ENCODE peak calls at places on chromosomes 5 and 9, in four cellular contexts. L is prostate gland, R is left ventricle myocardium inferior, T is A673. H is an unnamed sample. For H3K4me1 and H3K9me3, the result is how much of the 10 kb centered on the place peaks cover.

GRCh38 chr9:129544766-129545165 is 76.1 kb downstream of the C9orf50 start:
- DNase-seq in L (no peak), R (no peak), T (no peak), H (no peak)

GRCh38 chr9:117411547-117411946 is 3.3 kb downstream of the ASTN2 start:
- DNase-seq in L (peak), R (no peak), T (peak), H (peak)

GRCh38 chr5:91027316-91027937 is 355.7 kb downstream of the ARRDC3 start:
- DNase-seq in L (no peak), R (no peak), T (no peak), H (no peak)

GRCh38 chr9:129558551-129559505 is 62.1 kb downstream of the C9orf50 start:
- DNase-seq in L (no peak), R (no peak), T (no peak), H (peak)

GRCh38 chr9:125683486-125683885 is 23.5 kb downstream of the MAPKAP1 start:
- DNase-seq in L (no peak), R (no peak), T (no peak), H (no peak)

GRCh38 chr5:67115804-67116203 is 80.8 kb downstream of the CD180 start:
- DNase-seq in L (no peak), R (no peak), T (no peak), H (no peak)

GRCh38 chr5:93252165-93252564 is 328.9 kb downstream of the NR2F1-AS1 start:
- DNase-seq in L (no peak), R (no peak), T (no peak), H (no peak)

GRCh38 chr9:127966416-127967150 is 14.2 kb downstream of the EEIG1 start:
- DNase-seq in L (peak), R (peak), T (peak), H (peak)

GRCh38 chr9:81150016-81150625 is 539.2 kb downstream of the TLE1 start:
- DNase-seq in L (no peak), R (no peak), T (no peak), H (no peak)

GRCh38 chr5:140925806-140926205 is 293 bp upstream of the PCDHAC1 start:
- DNase-seq in L (no peak), R (no peak), T (no peak), H (no peak)

DNA sequence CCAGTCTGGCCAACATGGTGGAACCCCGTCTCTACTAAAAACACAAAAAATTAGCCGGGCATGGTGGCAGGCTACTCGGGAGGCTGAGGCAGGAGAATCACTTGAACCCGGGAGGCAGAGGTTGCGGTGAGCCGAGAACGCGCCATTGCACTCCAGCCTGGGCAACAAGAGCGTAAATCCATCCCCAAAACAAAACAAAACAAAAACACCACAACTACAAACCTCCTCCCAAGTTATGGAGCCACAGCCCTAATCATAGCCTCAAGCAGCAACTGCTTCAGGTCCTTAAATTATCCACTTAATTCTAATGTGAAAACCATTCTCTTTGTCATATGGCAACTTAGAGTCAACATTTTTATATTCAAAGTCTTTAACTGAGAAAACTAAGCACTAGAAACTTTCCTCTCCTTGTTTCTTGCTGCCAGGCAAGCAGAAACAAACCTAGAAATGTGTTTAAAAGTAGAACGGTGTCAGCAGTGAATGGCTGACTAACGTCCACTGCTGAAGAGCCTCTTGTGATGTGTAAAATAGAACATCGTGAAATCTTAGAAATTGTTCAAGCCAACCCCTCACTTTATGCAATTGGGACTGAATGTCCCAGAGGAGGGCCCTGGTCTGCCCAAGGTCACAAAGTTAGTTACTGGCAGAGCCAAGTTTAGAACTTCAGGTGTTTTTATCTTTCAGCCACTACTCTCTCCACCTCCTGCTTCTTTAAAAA is 5.7 kb downstream of the TMEM245 start:
- DNase-seq in L (no peak), R (no peak), T (no peak), H (peak)
- H3K4me1 ChIP-seq in L (under half), R (half or more), T (half or more), H (half or more)

GRCh38 chr9:72925126-72925810 is 27.6 kb downstream of the ALDH1A1 start:
- DNase-seq in L (no peak), R (no peak), T (peak), H (peak)
- H3K27ac ChIP-seq in L (no peak), R (no peak), T (no peak), H (no peak)

GRCh38 chr9:137917795-137918194 is 40.2 kb downstream of the CACNA1B start:
- DNase-seq in L (no peak), R (no peak), T (no peak), H (no peak)

GRCh38 chr9:137918331-137919094 is 40.9 kb downstream of the CACNA1B start:
- DNase-seq in L (no peak), R (peak), T (no peak), H (peak)

GRCh38 chr9:137916540-137916939 is 39.0 kb downstream of the CACNA1B start:
- DNase-seq in L (no peak), R (no peak), T (no peak), H (no peak)

GRCh38 chr9:137919095-137919465 is 41.5 kb downstream of the CACNA1B start:
- DNase-seq in L (no peak), R (no peak), T (no peak), H (no peak)

GRCh38 chr9:137917116-137917515 is 39.5 kb downstream of the CACNA1B start:
- DNase-seq in L (no peak), R (no peak), T (no peak), H (no peak)
- H3K9me3 ChIP-seq in L (under half), R (under half), T (under half), H (under half)

GRCh38 chr9:69649566-69650260 is 22.5 kb downstream of the APBA1 start:
- DNase-seq in L (no peak), R (no peak), T (no peak), H (no peak)
- H3K4me1 ChIP-seq in L (under half), R (under half), T (under half), H (under half)

GRCh38 chr9:98970532-98971041 is 26.9 kb downstream of the COL15A1 start:
- DNase-seq in L (no peak), R (no peak), T (no peak), H (no peak)

GRCh38 chr9:98972641-98973545 is 29.2 kb downstream of the COL15A1 start:
- DNase-seq in L (no peak), R (no peak), T (no peak), H (no peak)

GRCh38 chr9:98971915-98972223 is 28.2 kb downstream of the COL15A1 start:
- DNase-seq in L (no peak), R (no peak), T (no peak), H (no peak)

GRCh38 chr9:98973546-98973921 is 29.8 kb downstream of the COL15A1 start:
- DNase-seq in L (no peak), R (peak), T (no peak), H (no peak)

DNA sequence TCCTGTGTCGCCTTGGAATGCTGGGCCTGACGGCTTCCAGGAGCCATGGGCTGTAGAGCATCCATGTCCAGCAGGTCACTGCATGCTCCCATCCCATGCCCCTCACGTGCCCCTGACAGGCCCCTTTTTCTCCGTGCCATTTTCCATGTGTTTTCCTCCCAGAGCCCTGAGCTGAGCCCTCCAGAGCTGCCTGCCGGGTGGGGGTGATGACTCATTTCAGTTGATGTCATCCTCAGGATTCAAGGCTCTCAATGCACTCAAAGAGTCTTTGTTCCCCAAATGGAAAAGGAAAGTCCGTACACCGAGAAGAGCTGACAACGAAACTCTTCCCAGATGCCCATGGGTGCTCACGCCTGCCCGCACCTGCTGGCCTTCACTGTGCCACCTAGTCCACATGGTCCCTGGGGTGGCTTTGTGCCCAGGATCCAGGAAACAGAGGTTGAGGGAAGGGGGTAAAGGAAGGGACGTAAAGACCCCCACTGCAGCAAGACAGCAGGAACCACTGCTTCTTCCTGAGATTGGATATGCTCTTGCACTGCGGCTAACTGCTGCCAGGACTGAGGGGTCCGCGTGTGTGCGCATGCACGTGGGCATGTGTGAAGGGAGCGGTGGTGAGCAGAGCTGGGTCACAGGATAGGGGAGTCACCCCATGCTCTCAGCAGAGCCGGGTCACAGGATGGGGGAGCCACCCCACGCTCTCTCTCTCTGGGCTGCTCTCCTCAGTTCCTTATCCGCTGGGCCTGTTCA is 27.6 kb downstream of the COL15A1 start:
- DNase-seq in L (no peak), R (no peak), T (peak), H (no peak)
- H3K27ac ChIP-seq in L (no peak), R (peak), T (no peak), H (no peak)

DNA sequence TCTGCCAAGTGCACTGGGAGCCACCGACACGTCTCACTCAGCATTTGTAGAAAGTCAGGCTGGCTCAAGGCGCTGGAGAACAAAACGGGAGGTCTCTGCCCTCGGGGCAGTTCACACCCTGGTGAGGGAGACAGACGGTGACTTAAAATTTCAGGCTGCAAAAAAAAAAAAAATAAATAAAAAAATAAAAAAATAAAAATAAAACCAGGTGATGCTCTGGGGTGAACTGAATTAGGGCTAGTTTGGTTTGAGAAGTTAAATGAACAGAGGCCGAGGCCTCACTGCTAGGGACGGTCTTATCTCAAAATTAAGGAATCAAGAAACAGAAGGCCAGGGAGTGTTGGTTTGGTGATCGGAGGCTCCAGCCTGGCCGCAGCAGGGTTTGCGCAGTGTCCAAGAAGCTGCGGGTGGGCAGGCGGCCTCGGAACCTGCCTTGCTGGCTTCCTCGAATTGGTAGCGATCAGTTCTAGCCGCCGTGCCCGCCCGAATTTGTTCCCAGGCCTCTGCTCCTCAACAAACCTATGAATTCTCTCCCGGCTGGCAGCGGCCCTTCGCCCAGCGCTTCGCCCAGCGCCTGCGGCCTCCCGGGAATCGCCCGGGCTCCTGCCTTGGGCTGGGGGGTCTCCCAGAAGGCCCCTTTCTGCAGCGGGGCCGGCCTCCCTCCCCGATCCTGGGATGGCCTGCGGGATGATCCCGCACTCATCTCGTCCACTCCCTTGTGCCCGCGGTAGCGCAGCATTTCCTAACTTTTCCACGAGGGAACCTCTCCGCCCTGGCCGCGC is 1.5 kb downstream of the NKX2-5 start:
- DNase-seq in L (no peak), R (no peak), T (no peak), H (no peak)
- H3K9me3 ChIP-seq in L (under half), R (under half), T (under half), H (under half)

DNA sequence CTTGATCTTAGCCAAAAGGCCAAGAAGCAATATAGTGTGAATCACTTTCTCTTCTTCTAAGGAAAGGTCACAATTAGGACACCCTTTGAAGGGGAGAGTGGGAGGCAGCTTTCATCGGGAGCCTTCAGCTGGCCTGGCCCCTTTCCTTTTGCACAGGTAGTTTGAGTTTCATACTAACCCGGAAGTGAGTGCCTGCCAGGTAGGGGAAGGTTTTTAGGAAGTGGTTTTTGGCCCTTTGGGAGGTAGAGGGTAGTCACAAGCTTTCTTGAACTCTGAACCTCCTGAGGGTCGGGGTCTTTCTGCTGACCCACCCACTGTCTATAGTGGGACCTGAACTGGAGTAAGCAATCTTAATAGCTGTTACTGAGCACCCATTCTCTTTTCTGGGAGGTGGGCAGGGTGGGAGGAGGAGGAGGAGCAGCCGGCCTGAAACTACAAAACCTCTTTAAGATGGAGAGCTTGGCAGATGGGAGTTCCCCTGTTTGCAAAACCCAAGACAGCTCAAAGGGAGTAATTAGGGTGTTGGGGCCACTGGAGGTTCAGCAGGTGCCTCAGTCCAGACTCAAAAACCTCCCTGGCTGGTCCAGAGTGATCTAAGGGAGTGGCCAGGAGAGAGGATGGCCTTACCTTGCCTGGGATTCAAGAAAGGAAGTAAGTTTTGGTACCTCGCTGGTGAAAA is 6.0 kb downstream of the LARP1 start:
- DNase-seq in L (no peak), R (no peak), T (no peak), H (no peak)
- H3K4me1 ChIP-seq in L (under half), R (half or more), T (under half), H (half or more)

GRCh38 chr5:19497229-19497815 is 490.7 kb downstream of the CDH18 start:
- DNase-seq in L (no peak), R (no peak), T (no peak), H (no peak)

GRCh38 chr5:19496056-19496455 is 491.9 kb downstream of the CDH18 start:
- DNase-seq in L (no peak), R (no peak), T (peak), H (no peak)

GRCh38 chr5:19492861-19493260 is 495.1 kb downstream of the CDH18 start:
- DNase-seq in L (no peak), R (no peak), T (no peak), H (no peak)

DNA sequence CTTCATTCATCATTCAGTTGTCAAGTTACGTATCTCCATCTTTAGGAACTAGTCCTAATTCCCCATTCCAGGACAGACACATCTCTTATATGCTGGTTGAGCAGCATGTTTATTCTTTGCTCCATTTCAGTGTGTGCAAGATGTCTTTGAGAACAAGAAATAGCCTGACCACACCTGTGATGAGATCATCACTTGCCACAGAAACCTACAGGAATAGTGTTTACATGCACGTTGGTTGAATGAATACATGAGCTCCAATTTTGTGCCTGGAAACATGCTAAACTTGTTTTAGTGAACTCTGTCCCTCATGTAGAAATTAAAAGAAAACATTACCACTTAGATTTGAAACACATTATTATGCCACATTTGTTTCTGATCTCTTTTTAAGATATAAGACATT is 489.1 kb downstream of the CDH18 start:
- DNase-seq in L (no peak), R (no peak), T (no peak), H (no peak)
- H3K27ac ChIP-seq in L (no peak), R (no peak), T (no peak), H (no peak)

H was measured in thyroid gland.